ENCODE peak calls at places on chromosomes 2 and 18, in four cellular contexts. O is psoas muscle, N is fibroblast of lung, F is foreskin fibroblast. J is an unnamed sample.

GRCh38 chr2:9627310-9627709 is 3.5 kb downstream of the YWHAQ start:
- DNase-seq in O (no peak), N (peak; percentile 65), F (peak; percentile 31), J (peak; percentile 45)

GRCh38 chr2:74724496-74724895 is 70.4 kb downstream of the SEMA4F start:
- DNase-seq in O (no peak), N (no peak), F (no peak), J (no peak)

GRCh38 chr18:58135170-58135569 is 91.1 kb downstream of the NEDD4L start:
- DNase-seq in O (no peak), N (peak; percentile 93), F (peak; percentile 83), J (peak; percentile 96)

GRCh38 chr18:46335551-46336059 is 231.4 kb downstream of the HAUS1 start:
- DNase-seq in O (no peak), N (peak; percentile 18), F (no peak), J (peak; percentile 36)

GRCh38 chr2:237092920-237093781 is 7.5 kb downstream of the COPS8 start:
- DNase-seq in O (no peak), N (peak; percentile 56), F (peak; percentile 91), J (peak; percentile 90)

GRCh38 chr2:237978058-237978712 is 11.4 kb downstream of the UBE2F start:
- DNase-seq in O (no peak), N (no peak), F (peak; percentile 86), J (peak; percentile 34)

GRCh38 chr2:233267516-233268245 is 16.2 kb downstream of the ATG16L1 start:
- DNase-seq in O (peak; percentile 17), N (no peak), F (no peak), J (no peak)

GRCh38 chr2:1860931-1861330 is 116.6 kb upstream of the PXDN start:
- DNase-seq in O (no peak), N (no peak), F (no peak), J (no peak)

GRCh38 chr2:82792316-82792715 is 1666.8 kb downstream of the SUCLG1 start:
- DNase-seq in O (no peak), N (no peak), F (no peak), J (no peak)

GRCh38 chr2:111231532-111232252 is 111.0 kb downstream of the BCL2L11 start:
- DNase-seq in O (no peak), N (no peak), F (no peak), J (no peak)

GRCh38 chr2:196957442-196957841 is 30.9 kb upstream of the PGAP1 start:
- DNase-seq in O (no peak), N (no peak), F (no peak), J (no peak)

GRCh38 chr2:133940134-133940533 is 313.7 kb upstream of the MGAT5 start:
- DNase-seq in O (no peak), N (no peak), F (no peak), J (no peak)

GRCh38 chr2:188884552-188884951 is 89.6 kb upstream of the COL3A1 start:
- DNase-seq in O (no peak), N (no peak), F (peak; percentile 56), J (peak; percentile 62)

GRCh38 chr2:105929506-105929905 is 184.8 kb downstream of the NCK2 start:
- DNase-seq in O (no peak), N (peak; percentile 5), F (no peak), J (peak; percentile 18)

GRCh38 chr2:115887209-115887776 is 1444.9 kb downstream of the DPP10 start:
- DNase-seq in O (no peak), N (no peak), F (no peak), J (no peak)

GRCh38 chr18:23872701-23873550 is 141.6 kb upstream of the TTC39C start:
- DNase-seq in O (no peak), N (no peak), F (no peak), J (no peak)

DNA sequence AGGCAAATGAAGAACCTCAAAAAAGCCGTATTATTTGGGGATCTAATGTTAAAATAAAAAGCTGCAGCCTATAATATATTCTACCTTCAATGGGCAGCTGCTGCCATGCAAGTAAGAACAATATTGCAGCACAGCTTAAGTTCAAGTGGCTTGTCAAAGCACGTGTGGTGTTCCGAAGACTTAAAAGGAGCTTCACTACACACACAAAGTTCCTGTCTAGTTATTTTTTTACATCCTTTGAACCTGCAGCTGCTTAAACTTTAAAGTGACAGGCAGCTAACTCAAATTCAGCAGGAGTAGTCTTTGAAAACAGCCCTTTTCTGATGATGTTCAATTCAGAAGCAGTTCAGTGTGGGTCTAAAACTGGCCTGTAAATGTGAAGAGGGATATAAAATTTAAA is 85.8 kb upstream of the XIRP2 start:
- DNase-seq in O (no peak), N (no peak), F (no peak), J (no peak)
- TF ChIP-seq CTCF in O (no peak), N (no peak), F (no peak), J (no peak)

GRCh38 chr2:129903586-129904425 is 75.7 kb upstream of the RAB6C start:
- DNase-seq in O (no peak), N (no peak), F (no peak), J (no peak)
- H3K4me3 ChIP-seq in O (no peak overlapping the region), N (no peak overlapping the region), F (no peak overlapping the region), J (no peak overlapping the region)

DNA sequence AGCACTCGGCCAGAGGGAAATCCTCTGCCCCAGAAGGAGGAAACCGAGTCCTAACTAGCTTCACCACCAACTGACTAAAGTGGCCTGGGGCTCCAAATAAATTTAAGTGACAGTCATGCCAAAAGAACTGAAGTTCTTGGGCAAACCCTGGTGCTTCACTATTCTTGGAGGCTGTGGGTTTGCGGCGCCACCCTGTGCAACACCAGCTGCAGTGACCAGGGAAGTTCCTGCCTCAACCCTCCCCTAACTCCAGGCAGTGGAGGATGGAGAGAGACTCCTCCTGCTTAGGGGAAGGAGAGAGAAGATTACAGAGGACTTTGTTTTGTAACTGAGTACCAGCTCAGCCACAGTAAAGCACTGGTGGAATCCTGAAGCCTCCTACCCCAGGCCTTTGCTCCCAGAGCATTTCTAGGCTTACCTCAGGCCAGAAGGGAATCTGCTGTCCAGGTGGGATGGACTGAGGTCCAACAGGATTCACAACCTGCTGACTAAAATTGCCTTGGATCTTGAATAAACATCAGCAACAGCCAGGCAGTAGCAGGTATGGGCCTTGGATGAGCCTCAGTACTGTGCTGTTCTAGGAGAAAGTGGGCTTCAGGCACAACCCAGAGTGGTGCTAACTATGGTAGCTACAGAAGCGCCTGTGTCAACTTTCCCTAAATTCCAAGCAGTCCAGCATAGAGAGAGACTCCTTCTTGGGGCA is 29.4 kb upstream of the BMP10 start:
- DNase-seq in O (no peak), N (no peak), F (no peak), J (peak; percentile 10)
- TF ChIP-seq CTCF in O (no peak), N (no peak), F (no peak), J (peak; percentile 31)

DNA sequence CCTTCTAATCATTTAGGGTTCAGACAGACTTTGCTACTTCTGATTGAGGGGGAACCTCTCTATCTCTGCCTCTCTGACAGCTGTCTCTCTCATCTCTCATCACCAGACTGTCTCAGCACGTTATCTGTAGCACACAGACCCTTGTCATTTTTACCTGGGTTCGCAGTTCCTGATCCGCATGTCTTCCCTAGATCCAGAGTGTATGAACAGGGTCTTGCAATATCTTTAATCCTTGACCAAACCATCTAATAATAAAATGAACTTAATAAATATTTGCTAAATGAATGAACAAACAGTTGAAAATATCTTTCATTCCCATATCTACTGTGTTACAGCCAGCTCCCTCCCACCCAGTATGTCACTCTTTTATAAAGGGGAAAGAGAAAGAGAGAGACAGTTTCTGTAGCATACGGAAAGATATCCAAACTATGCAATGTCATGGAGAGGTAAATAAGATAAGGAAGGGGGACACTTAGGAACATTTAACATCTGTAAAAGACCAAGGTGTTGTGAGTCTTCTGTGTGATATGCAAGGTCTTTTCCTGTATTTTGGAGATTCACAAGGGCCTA is 507.6 kb downstream of the SUCLG1 start:
- DNase-seq in O (no peak), N (no peak), F (no peak), J (no peak)
- H3K4me3 ChIP-seq in O (no peak overlapping the region), N (no peak overlapping the region), F (no peak overlapping the region), J (no peak overlapping the region)